ENCODE peak calls at places on chromosomes 5 and 9, in nine cellular contexts. W is fibroblast of pulmonary artery, Q is progenitor cell of endocrine pancreas, A is colonic mucosa, K is transverse colon, G is BJ, S is epithelial cell of proximal tubule, X is nephron progenitor cell, Y is psoas muscle. V is an unnamed sample.
A peak's percentile ranks its signal among the peaks of the same experiment; 100 is the strongest.

GRCh38 chr5:150112211-150113046 is 26.1 kb upstream of the CSF1R start:
- DNase-seq in W (peak; percentile 76), Q (no peak), A (peak; percentile 38), K (no peak), G (peak; percentile 83), S (no peak), X (no peak), Y (peak; percentile 73), V (peak; percentile 89)

GRCh38 chr5:386432-387341 is 56.3 kb upstream of the EXOC3 start:
- DNase-seq in W (peak; percentile 46), Q (peak; percentile 1), A (peak; percentile 9), K (no peak), G (no peak), S (no peak), X (no peak), Y (no peak), V (no peak)

GRCh38 chr9:79984429-79985067 is 412.8 kb downstream of the TLE4 start:
- DNase-seq in W (no peak), Q (no peak), A (no peak), K (no peak), G (no peak), S (no peak), X (no peak), Y (no peak), V (no peak)

GRCh38 chr5:40404613-40405012 is 275.1 kb upstream of the PTGER4 start:
- DNase-seq in W (no peak), Q (no peak), A (no peak), K (no peak), G (no peak), S (no peak), X (no peak), Y (no peak), V (no peak)

GRCh38 chr9:8457050-8457449 is 657.5 kb upstream of the DMAC1 start:
- DNase-seq in W (peak; percentile 9), Q (no peak), A (no peak), K (no peak), G (no peak), S (no peak), X (no peak), Y (no peak), V (no peak)

GRCh38 chr5:51279983-51280382 is 103.3 kb upstream of the ISL1 start:
- DNase-seq in W (no peak), Q (no peak), A (no peak), K (no peak), G (no peak), S (no peak), X (no peak), Y (no peak), V (no peak)

GRCh38 chr9:132078369-132079356 is 1.0 kb downstream of the MED27 start:
- DNase-seq in W (peak; percentile 72), Q (no peak), A (peak; percentile 24), K (no peak), G (peak; percentile 10), S (no peak), X (peak; percentile 44), Y (peak; percentile 46), V (peak; percentile 74)

GRCh38 chr5:66554211-66554610 is 42.0 kb upstream of the MAST4 start:
- DNase-seq in W (peak; percentile 63), Q (no peak), A (no peak), K (peak; percentile 9), G (no peak), S (peak; percentile 18), X (no peak), Y (no peak), V (no peak)

GRCh38 chr5:759781-760362 is 24.7 kb downstream of the ZDHHC11B start:
- DNase-seq in W (no peak), Q (peak; percentile 14), A (peak; percentile 20), K (no peak), G (no peak), S (no peak), X (no peak), Y (peak; percentile 31), V (no peak)

GRCh38 chr9:127899200-127899943 is at the start of gene ST6GALNAC6:
- DNase-seq in W (peak; percentile 73), Q (peak; percentile 50), A (peak; percentile 81), K (peak; percentile 79), G (no peak), S (no peak), X (peak; percentile 81), Y (peak; percentile 84), V (no peak)

GRCh38 chr5:90421136-90421535 is 11.6 kb upstream of the CETN3 start:
- DNase-seq in W (peak; percentile 24), Q (no peak), A (no peak), K (peak; percentile 14), G (no peak), S (no peak), X (peak; percentile 17), Y (no peak), V (no peak)

GRCh38 chr9:72684615-72685014 is 163.2 kb downstream of the TMC1 start:
- DNase-seq in W (no peak), Q (no peak), A (no peak), K (no peak), G (no peak), S (no peak), X (no peak), Y (no peak), V (no peak)

GRCh38 chr9:16442622-16443021 is 427.8 kb downstream of the BNC2 start:
- DNase-seq in W (peak; percentile 68), Q (no peak), A (no peak), K (no peak), G (no peak), S (peak; percentile 70), X (no peak), Y (peak; percentile 23), V (peak; percentile 14)

GRCh38 chr9:93886911-93887310 is 68.2 kb downstream of the BARX1 start:
- DNase-seq in W (no peak), Q (no peak), A (no peak), K (no peak), G (no peak), S (no peak), X (no peak), Y (no peak), V (no peak)

GRCh38 chr5:45627076-45627656 is 69.0 kb downstream of the HCN1 start:
- DNase-seq in W (no peak), Q (no peak), A (no peak), K (no peak), G (no peak), S (no peak), X (no peak), Y (no peak), V (no peak)

DNA sequence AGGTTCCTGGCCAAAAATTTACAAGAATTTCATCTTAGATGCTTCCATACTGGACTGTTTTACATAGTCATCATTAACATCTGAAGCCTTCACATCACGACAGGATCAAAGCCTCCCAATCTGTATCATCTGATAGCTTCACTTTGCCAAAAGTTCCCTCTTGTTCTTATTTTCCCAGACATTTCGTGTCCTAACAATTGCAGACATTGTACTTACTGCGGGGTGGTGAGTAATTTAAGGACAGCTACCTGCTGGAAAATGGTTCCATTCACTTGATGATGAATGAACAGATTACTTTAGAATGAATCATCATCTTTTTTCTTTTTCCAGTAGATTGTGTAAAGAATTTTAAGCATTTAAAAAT is 377.1 kb downstream of the KIAA0825 start:
- DNase-seq in W (peak; percentile 18), Q (no peak), A (no peak), K (no peak), G (no peak), S (no peak), X (no peak), Y (no peak), V (no peak)
- TF ChIP-seq CTCF in W (no peak), Q (no peak), A (no peak), K (no peak), G (no peak), S (no peak), X (no peak), Y (no peak), V (no peak)

DNA sequence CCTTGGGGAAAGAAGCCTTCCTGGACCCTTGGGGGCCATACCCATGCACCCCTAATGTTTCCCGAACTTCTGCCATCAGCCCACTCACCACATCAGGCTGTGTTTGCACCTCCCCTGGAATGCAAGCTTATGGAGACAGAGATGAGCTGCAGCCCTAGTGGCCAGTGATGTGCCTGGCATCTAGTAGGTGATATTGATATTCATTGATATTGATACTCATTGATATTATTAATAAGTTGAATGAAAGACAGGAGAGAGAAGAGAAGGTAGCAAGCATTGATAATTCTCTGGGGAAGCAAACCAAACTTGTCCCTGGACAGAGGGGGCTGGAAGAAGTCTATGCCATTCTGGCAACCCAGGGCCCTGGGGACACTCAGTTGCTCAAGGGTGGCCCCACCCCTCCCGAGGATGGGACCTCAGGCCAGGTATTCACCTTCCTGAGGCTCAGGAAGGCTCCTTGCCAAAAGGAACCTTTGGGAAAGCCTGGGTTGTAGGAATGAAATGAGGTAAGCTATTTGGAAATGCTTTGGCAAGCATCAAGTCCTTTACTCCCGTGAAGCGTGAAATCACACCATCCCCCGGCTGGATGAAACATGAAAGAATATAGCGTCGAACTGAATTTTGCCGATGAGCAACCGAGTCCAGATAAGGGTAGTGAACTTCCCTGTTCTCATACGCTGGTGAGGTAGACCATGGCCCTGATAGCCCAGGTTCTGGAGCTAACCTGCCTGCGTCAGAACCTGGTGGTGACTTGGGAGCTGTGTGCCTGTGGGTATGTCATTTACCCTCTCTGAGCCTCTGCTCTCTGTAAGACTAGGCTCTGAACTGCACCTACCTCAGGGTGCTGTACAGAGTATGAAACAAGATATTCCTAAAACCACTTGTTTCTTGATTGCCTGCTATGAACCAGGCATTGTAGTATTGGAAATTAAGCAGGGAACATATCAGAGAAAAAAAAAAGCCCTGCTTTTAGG is 105.1 kb upstream of the BOD1 start:
- DNase-seq in W (no peak), Q (no peak), A (no peak), K (no peak), G (no peak), S (peak; percentile 62), X (no peak), Y (no peak), V (no peak)
- TF ChIP-seq CTCF in W (no peak), Q (peak; percentile 28), A (no peak), K (no peak), G (no peak), S (peak; percentile 36), X (peak; percentile 16), Y (no peak), V (peak; percentile 39)

GRCh38 chr5:128092144-128092543 is 8.6 kb downstream of the SLC12A2 start:
- DNase-seq in W (no peak), Q (no peak), A (no peak), K (no peak), G (no peak), S (no peak), X (no peak), Y (no peak), V (no peak)
- TF ChIP-seq CTCF in W (no peak), Q (no peak), A (no peak), K (no peak), G (no peak), S (no peak), X (no peak), Y (no peak), V (no peak)

DNA sequence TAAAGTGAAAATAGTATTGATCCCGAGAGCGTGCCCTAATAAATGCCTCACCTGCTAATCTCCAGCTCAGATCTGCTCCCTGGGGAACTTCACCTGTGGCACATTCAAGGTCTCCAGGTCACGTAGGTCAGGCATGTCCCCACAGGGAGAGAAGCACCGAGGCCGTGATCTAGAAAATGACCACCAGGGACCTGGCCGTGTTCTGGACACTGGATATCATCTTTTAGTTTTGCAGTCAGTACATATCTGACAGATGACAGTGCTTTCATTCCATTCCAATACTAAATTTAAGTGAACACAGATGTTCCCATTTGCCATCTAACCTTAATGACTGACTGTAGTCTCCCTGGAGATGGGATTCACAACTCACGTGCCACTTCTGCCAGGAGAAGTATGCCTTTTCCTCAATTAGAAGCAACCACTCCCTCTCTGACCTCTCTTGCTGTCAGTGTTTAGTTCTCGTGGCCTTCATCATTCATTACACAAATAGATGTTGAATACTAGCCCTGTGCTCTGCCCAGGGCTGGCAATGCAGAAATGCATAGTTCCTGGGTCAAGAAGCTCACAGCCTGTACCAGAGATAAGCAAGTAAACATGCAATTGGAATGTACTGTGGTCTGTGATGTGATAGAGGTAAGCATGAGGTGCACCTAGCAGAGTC is 276.5 kb downstream of the NTRK2 start:
- DNase-seq in W (no peak), Q (no peak), A (no peak), K (no peak), G (peak; percentile 53), S (no peak), X (no peak), Y (no peak), V (peak; percentile 52)
- TF ChIP-seq CTCF in W (no peak), Q (peak; percentile 19), A (no peak), K (no peak), G (no peak), S (no peak), X (no peak), Y (no peak), V (no peak)

V was measured in HFFc6.